ENCODE peak calls at places on chromosomes 3 and 15, in six cellular contexts. One of them, this sample, is unnamed.

GRCh38 chr3:132690040-132690439 is 29.9 kb downstream of the UBA5 start:
- DNase-seq in A549: no peak
- DNase-seq in NB4: no peak
- DNase-seq in endothelial cell of umbilical vein: no peak
- DNase-seq in K562: no peak
- DNase-seq in HepG2: no peak
- DNase-seq in this sample: no peak

GRCh38 chr15:92634641-92635272 is 20.8 kb downstream of the FAM174B start:
- DNase-seq in A549: no peak
- DNase-seq in NB4: no peak
- DNase-seq in endothelial cell of umbilical vein: no peak
- DNase-seq in K562: no peak
- DNase-seq in HepG2: no peak
- DNase-seq in this sample: no peak

GRCh38 chr3:46482632-46483311 is 15.0 kb upstream of the RTP3 start:
- DNase-seq in A549: no peak
- DNase-seq in NB4: no peak
- DNase-seq in endothelial cell of umbilical vein: no peak
- DNase-seq in K562: no peak
- DNase-seq in HepG2: no peak
- DNase-seq in this sample: no peak

GRCh38 chr3:99846472-99846871 is 28.8 kb downstream of the CMSS1 start:
- DNase-seq in A549: peak
- DNase-seq in NB4: no peak
- DNase-seq in endothelial cell of umbilical vein: peak
- DNase-seq in K562: no peak
- DNase-seq in HepG2: peak
- DNase-seq in this sample: no peak

GRCh38 chr3:121463745-121464144 is 82.0 kb downstream of the POLQ start:
- DNase-seq in A549: no peak
- DNase-seq in NB4: no peak
- DNase-seq in endothelial cell of umbilical vein: no peak
- DNase-seq in K562: no peak
- DNase-seq in HepG2: no peak
- DNase-seq in this sample: no peak

GRCh38 chr15:51846066-51846462 is 16.6 kb downstream of the TMOD3 start:
- DNase-seq in A549: peak
- DNase-seq in NB4: peak
- DNase-seq in endothelial cell of umbilical vein: no peak
- DNase-seq in K562: no peak
- DNase-seq in HepG2: no peak
- DNase-seq in this sample: no peak

GRCh38 chr15:25670025-25670554 is 193.0 kb downstream of the ATP10A start:
- DNase-seq in A549: peak
- DNase-seq in NB4: no peak
- DNase-seq in endothelial cell of umbilical vein: no peak
- DNase-seq in K562: no peak
- DNase-seq in HepG2: no peak
- DNase-seq in this sample: no peak

GRCh38 chr3:14423197-14423743 is 20.9 kb downstream of the SLC6A6 start:
- DNase-seq in A549: peak
- DNase-seq in NB4: no peak
- DNase-seq in endothelial cell of umbilical vein: no peak
- DNase-seq in K562: no peak
- DNase-seq in HepG2: peak
- DNase-seq in this sample: no peak

GRCh38 chr15:94119923-94120775 is 111.2 kb upstream of the MCTP2 start:
- DNase-seq in A549: peak
- DNase-seq in NB4: peak
- DNase-seq in endothelial cell of umbilical vein: peak
- DNase-seq in K562: peak
- DNase-seq in HepG2: peak
- DNase-seq in this sample: peak

GRCh38 chr3:126433496-126434263 is 39.0 kb downstream of the CFAP100 start:
- DNase-seq in A549: no peak
- DNase-seq in NB4: no peak
- DNase-seq in endothelial cell of umbilical vein: no peak
- DNase-seq in K562: no peak
- DNase-seq in HepG2: no peak
- DNase-seq in this sample: no peak

GRCh38 chr15:98530570-98530969 is 117.8 kb upstream of the IGF1R start:
- DNase-seq in A549: no peak
- DNase-seq in NB4: no peak
- DNase-seq in endothelial cell of umbilical vein: no peak
- DNase-seq in K562: no peak
- DNase-seq in HepG2: no peak
- DNase-seq in this sample: no peak

GRCh38 chr3:16849795-16850194 is 35.0 kb upstream of the PLCL2 start:
- DNase-seq in A549: no peak
- DNase-seq in NB4: peak
- DNase-seq in endothelial cell of umbilical vein: peak
- DNase-seq in K562: no peak
- DNase-seq in HepG2: no peak
- DNase-seq in this sample: no peak

GRCh38 chr3:62873672-62874397 is 1.4 kb downstream of the CADPS start:
- DNase-seq in A549: peak
- DNase-seq in NB4: peak
- DNase-seq in endothelial cell of umbilical vein: no peak
- DNase-seq in K562: peak
- DNase-seq in HepG2: no peak
- DNase-seq in this sample: no peak

GRCh38 chr3:53168175-53168923 is 7.3 kb downstream of the PRKCD start:
- DNase-seq in A549: no peak
- DNase-seq in NB4: peak
- DNase-seq in endothelial cell of umbilical vein: no peak
- DNase-seq in K562: no peak
- DNase-seq in HepG2: no peak
- DNase-seq in this sample: no peak

GRCh38 chr3:46667657-46668056 is 25.8 kb downstream of the ALS2CL start:
- DNase-seq in A549: no peak
- DNase-seq in NB4: no peak
- DNase-seq in endothelial cell of umbilical vein: no peak
- DNase-seq in K562: no peak
- DNase-seq in HepG2: no peak
- DNase-seq in this sample: no peak

GRCh38 chr3:142886938-142887337 is 1.9 kb downstream of the PCOLCE2 start:
- DNase-seq in A549: peak
- DNase-seq in NB4: peak
- DNase-seq in endothelial cell of umbilical vein: no peak
- DNase-seq in K562: peak
- DNase-seq in HepG2: no peak
- DNase-seq in this sample: no peak

GRCh38 chr15:75599396-75599795 is 20.3 kb upstream of the PTPN9 start:
- DNase-seq in A549: no peak
- DNase-seq in NB4: no peak
- DNase-seq in endothelial cell of umbilical vein: no peak
- DNase-seq in K562: no peak
- DNase-seq in HepG2: no peak
- DNase-seq in this sample: no peak

GRCh38 chr3:174862101-174862500 is 3.0 kb downstream of the NAALADL2 start:
- DNase-seq in A549: peak
- DNase-seq in NB4: peak
- DNase-seq in endothelial cell of umbilical vein: peak
- DNase-seq in K562: no peak
- DNase-seq in HepG2: peak
- DNase-seq in this sample: no peak

GRCh38 chr15:71203573-71204444 is 88.5 kb downstream of the THSD4 start:
- DNase-seq in A549: no peak
- DNase-seq in NB4: no peak
- DNase-seq in endothelial cell of umbilical vein: no peak
- DNase-seq in K562: no peak
- DNase-seq in HepG2: no peak
- DNase-seq in this sample: no peak

GRCh38 chr3:141150931-141151330 is 80.7 kb upstream of the PXYLP1 start:
- DNase-seq in A549: no peak
- DNase-seq in NB4: no peak
- DNase-seq in endothelial cell of umbilical vein: no peak
- DNase-seq in K562: no peak
- DNase-seq in HepG2: no peak
- DNase-seq in this sample: no peak

GRCh38 chr15:96343529-96344072 is 13.1 kb downstream of the NR2F2 start:
- DNase-seq in A549: no peak
- DNase-seq in NB4: no peak
- DNase-seq in endothelial cell of umbilical vein: peak
- DNase-seq in K562: no peak
- DNase-seq in HepG2: no peak
- DNase-seq in this sample: no peak

GRCh38 chr15:101127503-101128076 is 124.3 kb downstream of the CHSY1 start:
- DNase-seq in A549: no peak
- DNase-seq in NB4: peak
- DNase-seq in endothelial cell of umbilical vein: peak
- DNase-seq in K562: no peak
- DNase-seq in HepG2: peak
- DNase-seq in this sample: peak

GRCh38 chr3:19885468-19885867 is 48.5 kb downstream of the EFHB start:
- DNase-seq in A549: peak
- DNase-seq in NB4: peak
- DNase-seq in endothelial cell of umbilical vein: peak
- DNase-seq in K562: peak
- DNase-seq in HepG2: peak
- DNase-seq in this sample: no peak

GRCh38 chr3:61608072-61608471 is 46.7 kb downstream of the PTPRG start:
- DNase-seq in A549: no peak
- DNase-seq in NB4: no peak
- DNase-seq in endothelial cell of umbilical vein: no peak
- DNase-seq in K562: no peak
- DNase-seq in HepG2: no peak
- DNase-seq in this sample: no peak

DNA sequence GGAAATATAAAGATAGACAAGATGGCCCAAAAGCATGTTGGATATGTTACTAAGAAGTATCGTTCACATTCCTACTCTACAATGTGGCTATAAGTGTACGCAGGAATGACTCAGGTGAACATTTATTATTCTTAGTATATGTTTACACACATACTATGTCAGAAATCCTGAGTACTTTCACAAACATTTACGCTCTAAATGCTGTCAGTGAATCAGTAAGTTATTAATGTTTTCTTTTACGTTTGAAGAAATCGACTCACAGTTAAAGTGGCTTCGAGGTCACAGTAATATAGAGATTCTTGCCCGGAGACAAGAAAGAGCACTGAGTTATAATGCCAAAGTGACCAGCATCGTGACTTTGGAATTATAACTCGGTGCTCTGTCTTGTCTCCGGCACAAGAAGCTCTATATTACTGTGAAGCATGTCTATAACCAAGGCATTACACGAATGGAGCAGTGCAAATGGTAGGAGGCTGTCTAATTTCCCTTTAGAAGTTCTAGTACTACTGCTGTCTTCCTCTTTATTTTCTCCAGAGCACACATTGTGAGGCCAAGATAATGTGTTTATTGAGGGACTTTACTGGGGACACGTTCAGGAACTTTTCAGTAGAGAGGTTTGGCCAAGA is 61.8 kb upstream of the P3H2 start:
- DNase-seq in A549: peak
- DNase-seq in NB4: no peak
- DNase-seq in endothelial cell of umbilical vein: no peak
- DNase-seq in K562: no peak
- DNase-seq in HepG2: no peak
- DNase-seq in this sample: no peak
- TF ChIP-seq MYC in A549: no peak
- TF ChIP-seq MYC in NB4: no peak
- TF ChIP-seq MYC in endothelial cell of umbilical vein: no peak
- TF ChIP-seq MYC in K562: no peak
- TF ChIP-seq MYC in HepG2: no peak
- TF ChIP-seq MYC in this sample: no peak

DNA sequence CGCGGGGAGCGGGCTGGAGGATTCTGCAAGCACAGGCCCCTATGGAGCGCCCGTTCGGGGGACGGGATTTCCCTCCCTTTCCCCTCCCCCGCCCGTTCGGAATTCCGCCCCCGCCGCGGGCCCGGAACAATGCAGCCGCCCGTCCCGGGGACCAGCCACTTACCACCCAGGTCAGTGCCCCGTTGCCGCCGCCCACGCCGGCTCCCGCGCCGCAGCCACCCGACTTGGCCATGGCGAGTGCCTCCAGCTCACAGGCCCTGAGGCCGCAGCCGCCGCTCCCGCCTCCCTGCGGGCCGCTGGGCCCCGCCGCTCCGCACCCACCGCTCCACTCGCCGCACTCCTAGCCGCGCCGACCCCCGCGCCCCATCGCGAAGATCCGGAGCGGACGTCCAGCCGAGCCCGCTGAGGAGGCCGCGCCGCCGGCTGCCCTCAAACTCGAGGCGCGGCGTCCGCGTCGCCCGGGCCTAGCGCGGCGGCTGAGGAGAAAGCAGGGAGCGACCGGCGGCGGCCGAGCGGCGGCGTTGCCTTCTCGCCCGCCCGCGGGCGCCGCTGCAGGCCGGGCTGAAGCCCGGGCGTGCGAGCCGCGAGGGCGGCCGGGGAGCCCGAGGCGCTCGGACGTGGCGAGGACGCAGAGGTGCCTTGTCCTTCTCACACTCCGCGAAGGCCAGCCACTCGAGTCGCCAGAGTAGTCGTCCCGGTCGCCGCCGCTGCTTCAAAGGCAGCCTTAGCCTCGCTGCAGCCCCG is 469 bp downstream of the TOP2B start:
- DNase-seq in A549: peak
- DNase-seq in NB4: peak
- DNase-seq in endothelial cell of umbilical vein: peak
- DNase-seq in K562: peak
- DNase-seq in HepG2: peak
- DNase-seq in this sample: no peak
- TF ChIP-seq MYC in A549: no peak
- TF ChIP-seq MYC in NB4: no peak
- TF ChIP-seq MYC in endothelial cell of umbilical vein: no peak
- TF ChIP-seq MYC in K562: no peak
- TF ChIP-seq MYC in HepG2: no peak
- TF ChIP-seq MYC in this sample: no peak

GRCh38 chr3:36868614-36869436 is 76.0 kb downstream of the TRANK1 start:
- DNase-seq in A549: peak
- DNase-seq in NB4: peak
- DNase-seq in endothelial cell of umbilical vein: peak
- DNase-seq in K562: peak
- DNase-seq in HepG2: peak
- DNase-seq in this sample: peak
- TF ChIP-seq MYC in A549: no peak
- TF ChIP-seq MYC in NB4: no peak
- TF ChIP-seq MYC in endothelial cell of umbilical vein: no peak
- TF ChIP-seq MYC in K562: no peak
- TF ChIP-seq MYC in HepG2: no peak
- TF ChIP-seq MYC in this sample: no peak

GRCh38 chr3:188220097-188220788 is 66.3 kb downstream of the LPP start:
- DNase-seq in A549: no peak
- DNase-seq in NB4: no peak
- DNase-seq in endothelial cell of umbilical vein: no peak
- DNase-seq in K562: no peak
- DNase-seq in HepG2: no peak
- DNase-seq in this sample: no peak

GRCh38 chr3:188223936-188224335 is 70.0 kb downstream of the LPP start:
- DNase-seq in A549: no peak
- DNase-seq in NB4: no peak
- DNase-seq in endothelial cell of umbilical vein: no peak
- DNase-seq in K562: no peak
- DNase-seq in HepG2: no peak
- DNase-seq in this sample: no peak

GRCh38 chr3:188219147-188219546 is 65.2 kb downstream of the LPP start:
- DNase-seq in A549: peak
- DNase-seq in NB4: no peak
- DNase-seq in endothelial cell of umbilical vein: no peak
- DNase-seq in K562: no peak
- DNase-seq in HepG2: no peak
- DNase-seq in this sample: no peak

GRCh38 chr3:188218571-188218970 is 64.6 kb downstream of the LPP start:
- DNase-seq in A549: no peak
- DNase-seq in NB4: no peak
- DNase-seq in endothelial cell of umbilical vein: no peak
- DNase-seq in K562: no peak
- DNase-seq in HepG2: no peak
- DNase-seq in this sample: no peak

GRCh38 chr3:188220988-188221818 is 67.2 kb downstream of the LPP start:
- DNase-seq in A549: no peak
- DNase-seq in NB4: no peak
- DNase-seq in endothelial cell of umbilical vein: no peak
- DNase-seq in K562: no peak
- DNase-seq in HepG2: peak
- DNase-seq in this sample: no peak
- TF ChIP-seq MYC in A549: no peak
- TF ChIP-seq MYC in NB4: no peak
- TF ChIP-seq MYC in endothelial cell of umbilical vein: no peak
- TF ChIP-seq MYC in K562: no peak
- TF ChIP-seq MYC in HepG2: no peak
- TF ChIP-seq MYC in this sample: no peak

This sample was measured in GM12878.